ENCODE peak calls at places on chromosomes 2 and 18, in nine cellular contexts. R is spleen, G is mammary epithelial cell, Y is fibroblast of the aortic adventitia, U is body of pancreas, T is neural crest cell, N is HFF-Myc, H is upper lobe of right lung, X is fibroblast of villous mesenchyme. C is an unnamed sample.

GRCh38 chr2:85728883-85729824 is 24.6 kb upstream of the ATOH8 start:
- DNase-seq in Y (peak; percentile 82), N (no peak), G (peak; percentile 45), T (peak; percentile 96), R (peak; percentile 95), X (peak; percentile 84), U (peak; percentile 86), H (peak; percentile 95), C (peak; percentile 96)

GRCh38 chr18:60196818-60197217 is 175.8 kb downstream of the MC4R start:
- DNase-seq in G (no peak), Y (peak; percentile 4), H (no peak), U (no peak), N (no peak), T (no peak), R (no peak), X (no peak), C (no peak)

GRCh38 chr2:75516378-75517122 is 44.2 kb downstream of the EVA1A start:
- DNase-seq in G (peak; percentile 54), Y (no peak), R (no peak), T (no peak), X (no peak), N (no peak), U (peak; percentile 67), H (no peak), C (peak; percentile 30)

GRCh38 chr2:118723394-118723793 is 124.1 kb downstream of the EN1 start:
- DNase-seq in X (no peak), R (no peak), H (no peak), G (no peak), T (no peak), N (no peak), U (no peak), Y (peak; percentile 54), C (no peak)

GRCh38 chr18:3594760-3595241 is 144.8 kb downstream of the TGIF1 start:
- DNase-seq in N (no peak), H (no peak), X (peak; percentile 69), G (peak; percentile 68), Y (peak; percentile 81), T (no peak), U (peak; percentile 20), R (no peak), C (no peak)

GRCh38 chr2:53632714-53633113 is 134.9 kb upstream of the CHAC2 start:
- DNase-seq in H (no peak), T (no peak), R (no peak), X (peak; percentile 8), Y (peak; percentile 55), N (no peak), U (no peak), G (peak; percentile 61), C (no peak)

GRCh38 chr2:48849770-48850169 is 94.2 kb upstream of the LHCGR start:
- DNase-seq in G (peak; percentile 85), U (no peak), N (no peak), R (no peak), T (no peak), Y (no peak), X (peak; percentile 12), H (no peak), C (no peak)

GRCh38 chr2:216761119-216761518 is 65.8 kb upstream of the IGFBP5 start:
- DNase-seq in X (no peak), H (no peak), N (no peak), Y (no peak), G (no peak), T (no peak), R (no peak), U (no peak), C (no peak)

GRCh38 chr2:223383315-223383714 is 218.8 kb downstream of the SCG2 start:
- DNase-seq in U (no peak), X (no peak), H (no peak), T (no peak), R (no peak), N (peak; percentile 4), G (no peak), Y (peak; percentile 45), C (no peak)

GRCh38 chr2:17719562-17720371 is 33.8 kb downstream of the SMC6 start:
- DNase-seq in H (no peak), R (no peak), G (peak; percentile 1), N (no peak), T (no peak), X (peak; percentile 34), U (no peak), Y (peak; percentile 46), C (no peak)

GRCh38 chr2:56465491-56465890 is 281.7 kb downstream of the CCDC85A start:
- DNase-seq in X (peak; percentile 36), U (no peak), N (no peak), H (no peak), T (no peak), G (no peak), Y (peak; percentile 10), R (no peak), C (no peak)

GRCh38 chr2:68789603-68790002 is 55.0 kb downstream of the ARHGAP25 start:
- DNase-seq in H (no peak), Y (no peak), R (peak; percentile 89), G (no peak), X (no peak), N (no peak), T (no peak), U (no peak), C (no peak)

GRCh38 chr2:156430978-156431358 is 5.2 kb upstream of the GPD2 start:
- DNase-seq in T (no peak), G (peak; percentile 57), X (peak; percentile 72), R (no peak), H (no peak), U (no peak), N (no peak), Y (peak; percentile 62), C (no peak)

GRCh38 chr2:60675309-60675708 is 80.8 kb upstream of the PAPOLG start:
- DNase-seq in X (no peak), T (no peak), N (no peak), G (no peak), R (no peak), Y (no peak), U (no peak), H (no peak), C (no peak)

GRCh38 chr2:65024149-65024829 is 31.9 kb upstream of the CEP68 start:
- DNase-seq in R (no peak), Y (peak; percentile 89), G (peak; percentile 88), T (no peak), U (no peak), X (peak; percentile 78), H (no peak), N (no peak), C (no peak)

GRCh38 chr18:48896875-48897511 is 53.8 kb downstream of the SMAD7 start:
- DNase-seq in X (peak; percentile 74), T (no peak), R (peak; percentile 87), Y (peak; percentile 30), U (peak; percentile 82), H (peak; percentile 88), N (peak; percentile 32), G (peak; percentile 22), C (no peak)

GRCh38 chr2:241191101-241191500 is 2.6 kb downstream of the ANO7 start:
- DNase-seq in N (no peak), T (no peak), Y (no peak), X (no peak), G (no peak), H (no peak), R (no peak), U (no peak), C (no peak)

GRCh38 chr2:224016963-224017362 is 22.1 kb downstream of the SERPINE2 start:
- DNase-seq in T (no peak), N (no peak), R (no peak), H (no peak), G (peak; percentile 53), Y (no peak), X (no peak), U (no peak), C (no peak)

GRCh38 chr2:3145471-3146027 is 232.1 kb downstream of the EIPR1 start:
- DNase-seq in X (no peak), N (no peak), Y (no peak), H (no peak), U (no peak), T (no peak), R (no peak), G (no peak), C (no peak)
- TF ChIP-seq CTCF in X (no peak), N (no peak), Y (no peak), H (no peak), U (no peak), T (no peak), R (no peak), G (no peak), C (no peak)

GRCh38 chr2:203225423-203226039 is 13.3 kb upstream of the CYP20A1 start:
- DNase-seq in T (no peak), H (no peak), X (peak; percentile 20), U (peak; percentile 19), G (peak; percentile 5), Y (peak; percentile 17), N (no peak), R (peak; percentile 48), C (no peak)
- TF ChIP-seq CTCF in T (peak; percentile 78), H (peak; percentile 67), X (peak; percentile 70), U (peak; percentile 55), G (peak; percentile 72), Y (peak; percentile 70), N (peak; percentile 67), R (peak; percentile 67), C (peak; percentile 64)

GRCh38 chr2:206555721-206556120 is 86.6 kb upstream of the FAM237A start:
- DNase-seq in G (no peak), N (no peak), T (no peak), X (no peak), R (no peak), Y (peak; percentile 64), U (no peak), H (no peak), C (no peak)

GRCh38 chr2:206561962-206562361 is 80.3 kb upstream of the FAM237A start:
- DNase-seq in H (no peak), X (peak; percentile 1), U (no peak), Y (no peak), N (no peak), G (no peak), T (no peak), R (no peak), C (no peak)

GRCh38 chr2:206562375-206562774 is 79.9 kb upstream of the FAM237A start:
- DNase-seq in N (no peak), Y (no peak), G (no peak), U (no peak), H (no peak), R (no peak), T (no peak), X (peak; percentile 34), C (no peak)

GRCh38 chr2:206558492-206558891 is 83.8 kb upstream of the FAM237A start:
- DNase-seq in N (no peak), T (no peak), G (no peak), Y (peak; percentile 12), H (no peak), X (peak; percentile 13), U (no peak), R (no peak), C (no peak)

GRCh38 chr2:206556357-206556949 is 85.8 kb upstream of the FAM237A start:
- DNase-seq in Y (peak; percentile 69), R (no peak), G (peak; percentile 26), N (peak; percentile 10), X (peak; percentile 47), T (no peak), U (no peak), H (no peak), C (no peak)
- TF ChIP-seq CTCF in Y (peak; percentile 58), R (peak; percentile 12), G (peak; percentile 57), N (peak; percentile 41), X (peak; percentile 52), T (peak; percentile 72), U (peak; percentile 42), H (peak; percentile 48), C (peak; percentile 62)

DNA sequence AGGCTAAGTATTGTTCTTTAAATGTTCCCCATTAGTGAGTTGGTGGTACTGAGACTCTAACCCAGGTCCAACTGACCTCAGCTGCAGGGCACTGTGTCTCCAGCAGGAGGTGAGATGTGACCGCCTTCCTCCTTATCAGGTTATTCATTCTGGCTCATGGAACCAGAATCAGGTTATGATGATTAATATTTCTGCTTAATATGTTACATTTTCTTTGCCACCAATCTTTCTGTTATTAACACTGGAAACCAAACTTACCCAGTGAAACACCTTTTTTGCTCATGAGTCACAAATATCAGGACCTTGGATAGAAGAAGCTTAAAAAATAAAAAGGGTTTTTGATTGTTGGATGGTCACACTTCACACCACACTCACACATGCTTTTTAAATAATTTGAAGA is 85.4 kb downstream of the DPP4 start:
- DNase-seq in Y (no peak), U (no peak), R (no peak), G (no peak), N (no peak), H (no peak), T (no peak), X (no peak), C (no peak)
- TF ChIP-seq CTCF in Y (peak; percentile 35), U (no peak), R (no peak), G (peak; percentile 33), N (peak; percentile 4), H (no peak), T (peak; percentile 40), X (peak; percentile 21), C (no peak)